ENCODE peak calls at places on chromosomes 6 and 20, in ten cellular contexts. L, S, I, Z, V, Y, K, A, R and P are unnamed samples.

GRCh38 chr20:51265366-51265765 is 242.5 kb upstream of the KCNG1 start:
- DNase-seq in Z (no peak), K (no peak), Y (no peak), I (no peak), V (no peak), A (no peak), R (no peak), S (no peak), L (no peak), P (no peak)

GRCh38 chr6:159893064-159893463 is 2.3 kb downstream of the MAS1 start:
- DNase-seq in L (no peak), K (no peak), S (no peak), I (no peak), Z (no peak), Y (no peak), R (no peak), V (no peak), A (no peak), P (no peak)

GRCh38 chr6:5665667-5666066 is 341.1 kb downstream of the NRN1 start:
- DNase-seq in I (no peak), V (no peak), A (no peak), Y (no peak), Z (no peak), L (no peak), R (no peak), K (no peak), S (no peak), P (no peak)

GRCh38 chr6:122372647-122373046 is 26.8 kb upstream of the HSF2 start:
- DNase-seq in S (no peak), L (no peak), K (no peak), Z (no peak), V (no peak), I (no peak), A (no peak), R (peak), Y (no peak), P (no peak)

GRCh38 chr20:63115651-63116411 is 100.1 kb downstream of the YTHDF1 start:
- DNase-seq in Z (no peak), Y (no peak), R (no peak), V (no peak), L (no peak), I (no peak), K (no peak), A (no peak), S (no peak), P (no peak)

GRCh38 chr6:1535295-1535694 is 74.4 kb upstream of the FOXC1 start:
- DNase-seq in R (no peak), S (no peak), K (no peak), I (no peak), Y (no peak), V (no peak), Z (peak), A (no peak), L (no peak), P (no peak)

GRCh38 chr6:62669831-62670230 is 383.8 kb upstream of the KHDRBS2 start:
- DNase-seq in Z (no peak), I (no peak), L (no peak), S (no peak), A (no peak), Y (no peak), R (no peak), V (no peak), K (no peak), P (no peak)

GRCh38 chr20:20212675-20213096 is 155.2 kb upstream of the INSM1 start:
- DNase-seq in A (no peak), Y (no peak), V (peak), Z (no peak), I (no peak), K (no peak), S (no peak), R (no peak), L (no peak), P (peak)

GRCh38 chr6:166612471-166612881 is 14.6 kb downstream of the RPS6KA2 start:
- DNase-seq in I (no peak), K (no peak), L (peak), Z (no peak), V (no peak), Y (no peak), R (no peak), A (no peak), S (no peak), P (no peak)

GRCh38 chr6:150142657-150143501 is at the start of gene PPP1R14C:
- DNase-seq in R (no peak), A (peak), L (peak), V (peak), S (no peak), I (no peak), Y (no peak), Z (peak), K (peak), P (peak)

GRCh38 chr6:131730264-131730663 is 19.4 kb upstream of the CTAGE9 start:
- DNase-seq in Y (no peak), K (no peak), Z (no peak), I (no peak), R (no peak), A (no peak), V (no peak), L (no peak), S (no peak), P (no peak)

GRCh38 chr6:163334264-163334663 is 80.3 kb upstream of the QKI start:
- DNase-seq in L (no peak), Z (no peak), R (no peak), A (no peak), I (no peak), V (peak), K (peak), S (no peak), Y (no peak), P (no peak)

GRCh38 chr20:62537649-62538292 is 62.0 kb upstream of the GATA5 start:
- DNase-seq in A (no peak), Z (no peak), V (no peak), L (no peak), Y (no peak), R (no peak), K (no peak), I (no peak), S (no peak), P (no peak)

GRCh38 chr20:57440678-57441509 is 49.7 kb downstream of the RBM38 start:
- DNase-seq in K (peak), L (peak), S (no peak), V (peak), I (peak), Z (no peak), Y (no peak), A (no peak), R (no peak), P (peak)